ENCODE peak calls at places on chromosomes 12 and 14, in nine cellular contexts. Y is HCT116; N is astrocyte of the cerebellum; J is cardiac fibroblast; W is naive thymus-derived CD8-positive, alpha-beta T cell; O is SJSA1; I is left colon; A is mammary epithelial cell; H is HEK293T. P is an unnamed sample.

GRCh38 chr12:85955127-85955526 is 81.0 kb downstream of the NTS start:
- DNase-seq in Y (peak), N (peak), J (peak), W (no peak), O (no peak), I (no peak), A (no peak), H (no peak), P (no peak)

GRCh38 chr14:37027188-37027824 is 145.1 kb downstream of the SLC25A21 start:
- DNase-seq in Y (no peak), N (no peak), J (no peak), W (no peak), O (no peak), I (no peak), A (no peak), H (no peak), P (no peak)

GRCh38 chr12:79897617-79898016 is 37.3 kb downstream of the PPP1R12A start:
- DNase-seq in Y (peak), N (peak), J (peak), W (no peak), O (peak), I (no peak), A (peak), H (no peak), P (no peak)

GRCh38 chr14:20493634-20494033 is 11.7 kb upstream of the RNASE10 start:
- DNase-seq in Y (no peak), N (no peak), J (no peak), W (no peak), O (no peak), I (no peak), A (no peak), H (no peak), P (no peak)

GRCh38 chr12:49784756-49785409 is 43.3 kb downstream of the NCKAP5L start:
- DNase-seq in Y (no peak), N (no peak), J (peak), W (no peak), O (peak), I (no peak), A (no peak), H (no peak), P (no peak)

GRCh38 chr14:50835280-50835679 is 4.3 kb upstream of the NIN start:
- DNase-seq in Y (no peak), N (no peak), J (no peak), W (peak), O (no peak), I (no peak), A (peak), H (no peak), P (no peak)

GRCh38 chr12:1793426-1794210 is 26.7 kb upstream of the LRTM2 start:
- DNase-seq in Y (no peak), N (no peak), J (no peak), W (no peak), O (no peak), I (no peak), A (no peak), H (no peak), P (no peak)

GRCh38 chr12:71782007-71782406 is 27.3 kb downstream of the RAB21 start:
- DNase-seq in Y (no peak), N (no peak), J (no peak), W (no peak), O (no peak), I (no peak), A (no peak), H (no peak), P (no peak)

GRCh38 chr12:2187195-2187963 is 134.6 kb downstream of the CACNA1C start:
- DNase-seq in Y (no peak), N (no peak), J (no peak), W (no peak), O (no peak), I (no peak), A (no peak), H (no peak), P (no peak)

GRCh38 chr14:99125616-99126431 is 146.2 kb downstream of the BCL11B start:
- DNase-seq in Y (no peak), N (no peak), J (no peak), W (no peak), O (peak), I (no peak), A (peak), H (no peak), P (no peak)

GRCh38 chr14:63204407-63205280 is at the start of gene RHOJ:
- DNase-seq in Y (no peak), N (no peak), J (peak), W (no peak), O (peak), I (no peak), A (peak), H (no peak), P (no peak)

GRCh38 chr12:4201333-4202105 is 72.0 kb upstream of the CCND2 start:
- DNase-seq in Y (no peak), N (no peak), J (no peak), W (no peak), O (no peak), I (no peak), A (no peak), H (no peak), P (no peak)

GRCh38 chr12:22190-22529 is 44.4 kb upstream of the IQSEC3 start:
- DNase-seq in Y (no peak), N (no peak), J (no peak), W (no peak), O (no peak), I (no peak), A (no peak), H (no peak), P (no peak)

GRCh38 chr14:36091096-36091495 is 85.4 kb downstream of the PTCSC3 start:
- DNase-seq in Y (peak), N (peak), J (peak), W (no peak), O (peak), I (no peak), A (peak), H (peak), P (peak)